ENCODE peak calls at places on chromosomes 5 and 9, in nine cellular contexts. E, K, P, G, H, A, C, F and I are unnamed samples.

GRCh38 chr9:127130235-127130634 is 7.8 kb upstream of the ANGPTL2 start:
- DNase-seq in E (no peak), K (no peak), P (no peak), G (no peak), H (no peak), A (no peak), C (no peak), F (no peak), I (no peak)

GRCh38 chr5:42591026-42591425 is 165.6 kb upstream of the CCDC152 start:
- DNase-seq in E (no peak), K (no peak), P (peak), G (no peak), H (no peak), A (no peak), C (no peak), F (no peak), I (no peak)

GRCh38 chr5:149739371-149739770 is 9.3 kb downstream of the PPARGC1B start:
- DNase-seq in E (no peak), K (no peak), P (no peak), G (no peak), H (no peak), A (no peak), C (no peak), F (no peak), I (no peak)

GRCh38 chr9:89313842-89314241 is 2.8 kb downstream of the CKS2 start:
- DNase-seq in E (no peak), K (no peak), P (peak), G (no peak), H (no peak), A (no peak), C (no peak), F (no peak), I (no peak)

GRCh38 chr9:82957526-82958379 is 105.2 kb downstream of the RASEF start:
- DNase-seq in E (no peak), K (no peak), P (no peak), G (peak), H (no peak), A (no peak), C (no peak), F (no peak), I (no peak)

GRCh38 chr5:377326-377981 is 55.9 kb downstream of the AHRR start:
- DNase-seq in E (peak), K (no peak), P (no peak), G (no peak), H (no peak), A (no peak), C (no peak), F (no peak), I (no peak)

GRCh38 chr9:124220551-124221451 is 36.9 kb upstream of the NEK6 start:
- DNase-seq in E (no peak), K (peak), P (peak), G (peak), H (no peak), A (no peak), C (peak), F (no peak), I (no peak)

GRCh38 chr5:39376293-39376714 is 12.0 kb upstream of the C9 start:
- DNase-seq in E (peak), K (peak), P (peak), G (peak), H (no peak), A (no peak), C (no peak), F (no peak), I (peak)

GRCh38 chr5:103475629-103476240 is 86.9 kb downstream of the NUDT12 start:
- DNase-seq in E (no peak), K (peak), P (peak), G (peak), H (no peak), A (no peak), C (peak), F (no peak), I (peak)

GRCh38 chr5:93017854-93018253 is 563.2 kb downstream of the NR2F1-AS1 start:
- DNase-seq in E (no peak), K (no peak), P (no peak), G (peak), H (no peak), A (no peak), C (no peak), F (no peak), I (no peak)

GRCh38 chr5:150585781-150586461 is 54.5 kb upstream of the SYNPO start:
- DNase-seq in E (no peak), K (no peak), P (peak), G (no peak), H (no peak), A (no peak), C (no peak), F (no peak), I (no peak)

GRCh38 chr5:75547826-75548225 is 36.1 kb downstream of the POLK start:
- DNase-seq in E (no peak), K (no peak), P (no peak), G (no peak), H (no peak), A (no peak), C (no peak), F (no peak), I (no peak)

GRCh38 chr5:96338624-96339023 is 94.4 kb downstream of the PCSK1 start:
- DNase-seq in E (no peak), K (no peak), P (no peak), G (peak), H (no peak), A (no peak), C (no peak), F (no peak), I (no peak)

GRCh38 chr9:82987790-82988189 is 75.2 kb downstream of the RASEF start:
- DNase-seq in E (no peak), K (no peak), P (peak), G (no peak), H (no peak), A (no peak), C (no peak), F (no peak), I (no peak)

GRCh38 chr5:35338169-35338476 is 107.8 kb upstream of the PRLR start:
- DNase-seq in E (no peak), K (no peak), P (no peak), G (no peak), H (no peak), A (no peak), C (no peak), F (no peak), I (no peak)

GRCh38 chr9:36914212-36914577 is 119.9 kb downstream of the PAX5 start:
- DNase-seq in E (no peak), K (peak), P (no peak), G (no peak), H (no peak), A (no peak), C (no peak), F (no peak), I (no peak)

GRCh38 chr9:38008168-38009034 is 60.6 kb downstream of the SHB start:
- DNase-seq in E (peak), K (peak), P (peak), G (peak), H (peak), A (no peak), C (peak), F (no peak), I (peak)

GRCh38 chr9:80874276-80874675 is 815.1 kb downstream of the TLE1 start:
- DNase-seq in E (no peak), K (no peak), P (no peak), G (peak), H (no peak), A (no peak), C (no peak), F (no peak), I (no peak)

GRCh38 chr5:116614603-116614920 is 39.9 kb upstream of the SEMA6A start:
- DNase-seq in E (no peak), K (no peak), P (no peak), G (peak), H (no peak), A (no peak), C (no peak), F (no peak), I (no peak)

GRCh38 chr9:86005253-86005775 is 64.4 kb downstream of the NAA35 start:
- DNase-seq in E (no peak), K (no peak), P (no peak), G (no peak), H (no peak), A (no peak), C (no peak), F (no peak), I (no peak)

GRCh38 chr5:154677921-154678320 is 77.3 kb upstream of the LARP1 start:
- DNase-seq in E (no peak), K (no peak), P (no peak), G (peak), H (no peak), A (no peak), C (no peak), F (no peak), I (no peak)

GRCh38 chr5:16550316-16550952 is 66.4 kb downstream of the RETREG1 start:
- DNase-seq in E (peak), K (peak), P (peak), G (peak), H (no peak), A (no peak), C (peak), F (no peak), I (peak)

GRCh38 chr9:69324549-69325401 is at the start of gene ENTREP1:
- DNase-seq in E (peak), K (peak), P (peak), G (peak), H (no peak), A (no peak), C (no peak), F (no peak), I (peak)

GRCh38 chr9:94786586-94786985 is 60.1 kb downstream of the AOPEP start:
- DNase-seq in E (no peak), K (no peak), P (no peak), G (no peak), H (no peak), A (no peak), C (no peak), F (no peak), I (no peak)

GRCh38 chr9:127311239-127311741 is 46.7 kb downstream of the GARNL3 start:
- DNase-seq in E (peak), K (no peak), P (peak), G (peak), H (no peak), A (no peak), C (peak), F (no peak), I (peak)